ENCODE peak calls at places on chromosome 6, in nine cellular contexts. J is left ventricle myocardium inferior, S is tibial artery, M is skeletal muscle cell, E is Peyer's patch, A is GM23248, B is PC-3, C is ascending aorta, Y is dorsolateral prefrontal cortex. R is an unnamed sample.

GRCh38 chr6:155524249-155524651 is 68.6 kb upstream of the NOX3 start:
- DNase-seq in J (no peak), S (no peak), M (peak; percentile 62), E (no peak), A (peak; percentile 89), B (peak; percentile 81), C (no peak), Y (no peak), R (no peak)

GRCh38 chr6:31663961-31664789 is 622 bp downstream of the GPANK1 start:
- DNase-seq in J (no peak), S (peak; percentile 85), M (peak; percentile 49), E (peak; percentile 61), A (peak; percentile 90), B (peak; percentile 73), C (no peak), Y (no peak), R (no peak)

GRCh38 chr6:10520468-10520867 is 683 bp upstream of the GCNT2 start:
- DNase-seq in J (no peak), S (no peak), M (no peak), E (no peak), A (no peak), B (peak; percentile 39), C (no peak), Y (no peak), R (no peak)

GRCh38 chr6:3456395-3456767 is 469 bp downstream of the SLC22A23 start:
- DNase-seq in J (no peak), S (no peak), M (no peak), E (no peak), A (peak; percentile 60), B (no peak), C (no peak), Y (no peak), R (no peak)

GRCh38 chr6:53928641-53929339 is 134.0 kb downstream of the LRRC1 start:
- DNase-seq in J (no peak), S (no peak), M (no peak), E (no peak), A (no peak), B (peak; percentile 63), C (no peak), Y (no peak), R (no peak)

GRCh38 chr6:137309078-137309762 is 90.0 kb upstream of the IFNGR1 start:
- DNase-seq in J (peak; percentile 73), S (peak; percentile 69), M (peak; percentile 54), E (peak; percentile 89), A (peak; percentile 70), B (peak; percentile 84), C (peak; percentile 12), Y (peak; percentile 7), R (no peak)

GRCh38 chr6:155378284-155378683 is 64.0 kb upstream of the TFB1M start:
- DNase-seq in J (no peak), S (no peak), M (no peak), E (no peak), A (no peak), B (no peak), C (no peak), Y (no peak), R (no peak)

GRCh38 chr6:109455502-109456282 is at the start of gene MICAL1:
- DNase-seq in J (peak; percentile 73), S (peak; percentile 90), M (no peak), E (peak; percentile 94), A (peak; percentile 86), B (peak; percentile 47), C (no peak), Y (peak; percentile 61), R (no peak)

GRCh38 chr6:104753251-104753650 is 106.5 kb downstream of the HACE1 start:
- DNase-seq in J (no peak), S (no peak), M (no peak), E (no peak), A (no peak), B (no peak), C (no peak), Y (no peak), R (no peak)

GRCh38 chr6:19866900-19867627 is 29.9 kb downstream of the ID4 start:
- DNase-seq in J (no peak), S (no peak), M (no peak), E (no peak), A (peak; percentile 60), B (peak; percentile 92), C (no peak), Y (no peak), R (no peak)

GRCh38 chr6:701696-702479 is 8.9 kb upstream of the EXOC2 start:
- DNase-seq in J (no peak), S (no peak), M (no peak), E (no peak), A (no peak), B (no peak), C (no peak), Y (no peak), R (no peak)

GRCh38 chr6:147651249-147652063 is 143.0 kb downstream of the SAMD5 start:
- DNase-seq in J (peak; percentile 22), S (no peak), M (no peak), E (peak; percentile 55), A (no peak), B (peak; percentile 4), C (no peak), Y (no peak), R (no peak)

GRCh38 chr6:29426654-29427053 is 11.9 kb downstream of the OR12D1 start:
- DNase-seq in J (no peak), S (no peak), M (no peak), E (no peak), A (no peak), B (peak; percentile 13), C (no peak), Y (no peak), R (no peak)

GRCh38 chr6:66731310-66731709 is 1024.3 kb upstream of the EYS start:
- DNase-seq in J (no peak), S (no peak), M (no peak), E (no peak), A (no peak), B (peak; percentile 52), C (no peak), Y (no peak), R (no peak)

GRCh38 chr6:2783188-2783957 is 18.2 kb downstream of the WRNIP1 start:
- DNase-seq in J (no peak), S (no peak), M (no peak), E (no peak), A (no peak), B (no peak), C (no peak), Y (no peak), R (no peak)

GRCh38 chr6:158020272-158020711 is 38.6 kb downstream of the SYNJ2 start:
- DNase-seq in J (no peak), S (no peak), M (no peak), E (no peak), A (no peak), B (peak; percentile 35), C (no peak), Y (no peak), R (no peak)

GRCh38 chr6:158018370-158018771 is 36.7 kb downstream of the SYNJ2 start:
- DNase-seq in J (peak; percentile 7), S (peak; percentile 67), M (no peak), E (no peak), A (no peak), B (no peak), C (no peak), Y (no peak), R (no peak)

GRCh38 chr6:158020811-158021210 is 39.1 kb downstream of the SYNJ2 start:
- DNase-seq in J (no peak), S (no peak), M (no peak), E (no peak), A (no peak), B (no peak), C (no peak), Y (no peak), R (no peak)

GRCh38 chr6:158018851-158019361 is 37.2 kb downstream of the SYNJ2 start:
- DNase-seq in J (peak; percentile 12), S (peak; percentile 73), M (no peak), E (no peak), A (peak; percentile 53), B (no peak), C (no peak), Y (no peak), R (no peak)

GRCh38 chr6:158019416-158019815 is 37.8 kb downstream of the SYNJ2 start:
- DNase-seq in J (peak; percentile 8), S (peak; percentile 68), M (no peak), E (no peak), A (no peak), B (no peak), C (no peak), Y (no peak), R (no peak)
- H3K4me3 ChIP-seq in J (no peak overlapping the region), S (no peak overlapping the region), M (no peak overlapping the region), E (no peak overlapping the region), A (no peak overlapping the region), B (no peak overlapping the region), C (no peak overlapping the region), Y (no peak overlapping the region), R (no peak overlapping the region)

DNA sequence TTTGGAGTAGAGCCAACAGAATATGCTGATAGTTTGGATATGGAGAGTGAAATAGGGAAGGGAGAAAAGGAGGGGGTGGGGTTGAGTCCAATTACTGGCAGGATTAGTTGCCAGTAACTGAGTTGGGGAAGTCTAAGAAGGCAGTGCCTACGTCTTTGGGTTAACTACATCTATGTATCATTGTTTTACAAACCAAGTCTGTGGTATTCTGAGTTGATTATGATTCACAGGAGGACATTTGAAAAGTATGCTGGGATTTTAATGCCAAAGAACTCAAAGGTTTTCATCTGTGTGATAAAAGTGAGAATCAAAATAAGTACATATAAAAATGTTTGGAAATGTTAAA is 14.7 kb downstream of the DSE start:
- DNase-seq in J (no peak), S (no peak), M (peak; percentile 32), E (no peak), A (peak; percentile 87), B (peak; percentile 69), C (no peak), Y (no peak), R (no peak)
- H3K4me3 ChIP-seq in J (no peak overlapping the region), S (no peak overlapping the region), M (no peak overlapping the region), E (no peak overlapping the region), A (peak overlapping the region; percentile 37), B (no peak overlapping the region), C (no peak overlapping the region), Y (no peak overlapping the region), R (no peak overlapping the region)

DNA sequence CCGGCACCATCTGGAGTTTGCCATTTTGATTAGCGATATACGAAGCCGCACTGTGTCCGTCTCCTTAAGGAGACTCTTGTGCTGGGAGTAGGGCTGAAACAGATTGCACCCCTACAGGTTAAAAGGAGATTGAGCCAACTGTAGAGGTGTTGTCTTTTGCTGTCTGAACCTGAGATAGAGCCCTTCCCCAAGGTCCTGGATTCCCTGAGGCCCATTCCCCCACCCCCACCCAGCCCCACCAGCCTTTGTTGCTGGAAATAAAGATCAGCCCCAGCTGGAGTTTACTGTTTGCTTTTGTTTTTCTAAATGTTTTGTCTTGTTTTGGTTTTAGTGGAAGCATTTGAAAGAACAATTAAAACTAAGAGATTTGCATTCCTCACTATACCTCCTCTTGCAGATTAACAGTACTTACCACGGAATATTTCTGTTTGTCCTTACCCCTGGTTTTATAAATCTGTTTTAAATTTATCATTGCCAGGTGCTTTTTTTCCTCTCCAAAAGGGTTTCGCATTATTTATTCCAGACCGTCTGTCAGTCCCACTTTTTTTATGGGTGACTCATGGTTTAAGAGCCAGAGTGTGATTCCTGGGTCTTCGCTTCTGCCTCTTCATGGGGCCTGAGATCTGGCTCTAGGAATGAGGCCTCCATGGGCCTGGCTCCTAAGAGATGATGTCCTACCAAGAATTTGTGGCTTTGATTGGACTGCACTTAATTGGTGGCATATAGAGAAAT is 169.2 kb downstream of the DTNBP1 start:
- DNase-seq in J (no peak), S (no peak), M (no peak), E (no peak), A (peak; percentile 47), B (no peak), C (no peak), Y (no peak), R (no peak)
- H3K4me3 ChIP-seq in J (no peak overlapping the region), S (no peak overlapping the region), M (no peak overlapping the region), E (no peak overlapping the region), A (no peak overlapping the region), B (no peak overlapping the region), C (no peak overlapping the region), Y (no peak overlapping the region), R (no peak overlapping the region)

GRCh38 chr6:82364087-82365010 is 732 bp downstream of the TPBG start:
- DNase-seq in J (peak; percentile 58), S (peak; percentile 77), M (peak; percentile 25), E (peak; percentile 54), A (peak; percentile 85), B (peak; percentile 68), C (no peak), Y (no peak), R (no peak)
- H3K4me3 ChIP-seq in J (peak overlapping the region; percentile 76), S (peak overlapping the region; percentile 70), M (peak overlapping the region; percentile 85), E (peak overlapping the region; percentile 51), A (peak overlapping the region; percentile 99), B (peak overlapping the region; percentile 79), C (peak overlapping the region; percentile 63), Y (peak overlapping the region; percentile 51), R (peak overlapping the region; percentile 75)

R was measured in iPS DF 6.9.